ENCODE peak calls at places on chromosomes 16 and 17, in five cellular contexts. K is tibial artery; X is CD4-positive, alpha-beta memory T cell; A is HFF-Myc; E is effector memory CD4-positive, alpha-beta T cell. N is an unnamed sample.

GRCh38 chr17:81221371-81221841 is 1.4 kb downstream of the CEP131 start:
- DNase-seq in E (no peak), A (no peak), K (no peak), X (no peak), N (no peak)

GRCh38 chr16:74034862-74035261 is 261.8 kb upstream of the PSMD7 start:
- DNase-seq in K (no peak), A (peak; percentile 6), X (no peak), E (no peak), N (no peak)

GRCh38 chr16:56354746-56355145 is 70.6 kb downstream of the AMFR start:
- DNase-seq in E (no peak), X (no peak), K (peak; percentile 61), A (no peak), N (no peak)

GRCh38 chr17:340074-340473 is 12.5 kb downstream of the RPH3AL start:
- DNase-seq in X (no peak), A (no peak), E (no peak), K (no peak), N (no peak)

GRCh38 chr16:48231675-48232214 is 12.4 kb upstream of the LONP2 start:
- DNase-seq in X (no peak), E (no peak), A (no peak), K (no peak), N (no peak)

GRCh38 chr17:17709815-17710321 is 28.6 kb downstream of the RAI1 start:
- DNase-seq in X (no peak), K (no peak), A (no peak), E (no peak), N (no peak)

GRCh38 chr17:20010099-20010863 is 1.1 kb downstream of the SPECC1 start:
- DNase-seq in A (no peak), K (peak; percentile 80), E (no peak), X (peak; percentile 12), N (no peak)

GRCh38 chr17:83129676-83130075 is 50.3 kb downstream of the METRNL start:
- DNase-seq in K (peak; percentile 31), E (no peak), A (no peak), X (no peak), N (no peak)

GRCh38 chr17:7322520-7323194 is 6.5 kb downstream of the NEURL4 start:
- DNase-seq in A (no peak), K (no peak), E (no peak), X (no peak), N (no peak)

GRCh38 chr17:57862990-57863667 is 13.3 kb upstream of the MRPS23 start:
- DNase-seq in A (no peak), X (no peak), E (no peak), K (no peak), N (no peak)
- H3K4me3 ChIP-seq in A (no peak overlapping the region), X (no peak overlapping the region), E (no peak overlapping the region), K (no peak overlapping the region), N (no peak overlapping the region)

GRCh38 chr16:53212899-53213235 is 158.1 kb downstream of the CHD9 start:
- DNase-seq in A (no peak), K (no peak), E (no peak), X (no peak), N (no peak)
- H3K4me3 ChIP-seq in A (no peak overlapping the region), K (no peak overlapping the region), E (no peak overlapping the region), X (no peak overlapping the region), N (no peak overlapping the region)

GRCh38 chr16:50173318-50173717 is 20.2 kb downstream of the TENT4B start:
- DNase-seq in K (no peak), E (no peak), A (no peak), X (no peak), N (no peak)
- H3K4me3 ChIP-seq in K (no peak overlapping the region), E (no peak overlapping the region), A (no peak overlapping the region), X (no peak overlapping the region), N (no peak overlapping the region)

GRCh38 chr16:66916518-66916917 is 2.2 kb downstream of the CDH16 start:
- DNase-seq in X (no peak), E (no peak), K (no peak), A (no peak), N (no peak)
- H3K4me3 ChIP-seq in X (no peak overlapping the region), E (no peak overlapping the region), K (no peak overlapping the region), A (no peak overlapping the region), N (no peak overlapping the region)